ENCODE peak calls at places on chromosome 6, in eight cellular contexts. K, W, H, T, A, L, X and M are unnamed samples.

GRCh38 chr6:125262026-125263013 is 39.4 kb downstream of the HDDC2 start:
- DNase-seq in T (no peak), H (no peak), A (no peak), W (no peak), L (no peak), K (no peak), X (no peak), M (no peak)

GRCh38 chr6:11645016-11645415 is 107.5 kb downstream of the TMEM170B start:
- DNase-seq in T (no peak), L (no peak), H (no peak), X (no peak), W (no peak), K (no peak), A (no peak), M (no peak)

GRCh38 chr6:27547157-27548075 is 74.5 kb upstream of the ZNF184 start:
- DNase-seq in X (peak), H (no peak), W (no peak), T (no peak), K (no peak), A (no peak), L (no peak), M (no peak)

GRCh38 chr6:1110164-1110563 is 201.7 kb upstream of the FOXQ1 start:
- DNase-seq in K (no peak), T (no peak), A (no peak), L (no peak), H (no peak), W (no peak), X (peak), M (no peak)

GRCh38 chr6:131443514-131443913 is 129.5 kb upstream of the ARG1 start:
- DNase-seq in W (no peak), T (no peak), A (no peak), H (no peak), K (no peak), L (no peak), X (no peak), M (no peak)

GRCh38 chr6:89690944-89691324 is 52.4 kb upstream of the LYRM2 start:
- DNase-seq in L (no peak), T (no peak), K (no peak), W (no peak), X (no peak), H (no peak), A (no peak), M (no peak)

GRCh38 chr6:136967874-136968752 is 46.0 kb downstream of the SLC35D3 start:
- DNase-seq in H (peak), K (peak), X (peak), A (peak), L (peak), W (peak), T (no peak), M (peak)

GRCh38 chr6:130848945-130849344 is 21.7 kb downstream of the SMLR1 start:
- DNase-seq in W (no peak), T (no peak), A (no peak), K (no peak), L (no peak), H (no peak), X (no peak), M (no peak)

GRCh38 chr6:160055378-160055777 is 66.2 kb upstream of the SLC22A1 start:
- DNase-seq in K (no peak), W (no peak), X (no peak), T (no peak), A (no peak), L (peak), H (no peak), M (no peak)

GRCh38 chr6:145860562-145860961 is 46.0 kb upstream of the FBXO30 start:
- DNase-seq in W (no peak), K (no peak), X (no peak), L (no peak), T (no peak), A (no peak), H (no peak), M (no peak)

GRCh38 chr6:17470953-17471335 is 77.5 kb downstream of the CAP2 start:
- DNase-seq in A (no peak), X (no peak), W (no peak), T (no peak), H (no peak), K (no peak), L (no peak), M (peak)

GRCh38 chr6:17473554-17473953 is 80.2 kb downstream of the CAP2 start:
- DNase-seq in X (no peak), W (peak), L (no peak), A (no peak), T (no peak), K (no peak), H (no peak), M (no peak)

GRCh38 chr6:17469006-17469972 is 75.9 kb downstream of the CAP2 start:
- DNase-seq in T (no peak), K (no peak), L (no peak), X (no peak), H (no peak), A (no peak), W (no peak), M (no peak)

GRCh38 chr6:17472653-17473183 is 79.3 kb downstream of the CAP2 start:
- DNase-seq in H (no peak), X (no peak), K (no peak), W (no peak), L (no peak), A (no peak), T (no peak), M (no peak)

DNA sequence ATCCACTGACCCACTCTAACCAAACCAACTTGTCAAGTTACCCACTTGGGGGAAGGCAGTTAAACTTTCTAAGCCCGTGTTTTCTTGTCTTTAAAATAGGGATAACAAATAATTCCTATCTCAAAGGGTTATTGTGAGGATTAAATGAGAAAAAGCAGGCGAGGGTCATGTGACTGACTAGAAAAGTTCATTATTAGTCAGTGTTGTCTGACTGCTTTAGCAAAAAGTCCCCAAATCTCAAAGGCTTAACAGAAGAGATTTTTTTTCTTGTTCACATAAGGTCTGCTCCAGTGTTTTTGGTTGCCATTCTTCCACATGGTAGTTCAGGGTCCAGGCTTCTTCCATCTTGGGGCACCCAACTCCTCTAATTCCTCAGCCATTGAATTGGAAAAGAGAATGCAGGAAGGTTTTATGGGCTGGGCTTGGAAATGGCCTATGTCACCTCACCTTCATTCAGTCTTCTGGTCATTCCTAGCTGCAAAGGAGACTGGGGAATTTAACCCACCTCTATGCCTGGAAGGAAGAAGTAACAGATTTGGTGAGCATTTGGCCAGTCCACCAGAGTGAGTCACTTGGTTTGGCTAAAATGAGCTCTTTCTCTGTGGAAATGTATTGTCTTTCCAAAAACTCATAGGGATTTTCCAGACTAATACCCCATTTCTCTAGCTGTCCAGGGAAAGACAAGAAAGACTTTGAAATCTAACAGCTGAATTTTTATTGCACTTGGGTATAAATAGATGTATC is 77.0 kb downstream of the CAP2 start:
- DNase-seq in T (no peak), W (no peak), L (no peak), H (no peak), K (no peak), A (no peak), X (no peak), M (peak)
- H3K4me3 ChIP-seq in T (no peak), W (no peak), L (no peak), H (no peak), K (no peak), A (no peak), X (no peak), M (no peak)

GRCh38 chr6:151254451-151255081 is 14.8 kb downstream of the AKAP12 start:
- DNase-seq in W (no peak), H (no peak), A (peak), X (no peak), L (no peak), K (no peak), T (no peak), M (no peak)
- H3K27ac ChIP-seq in W (no peak), H (peak), A (peak), X (no peak), L (no peak), K (peak), T (no peak), M (peak)

GRCh38 chr6:128438311-128438916 is 82.0 kb downstream of the PTPRK start:
- DNase-seq in K (no peak), X (no peak), H (no peak), W (peak), L (no peak), T (no peak), A (no peak), M (peak)

GRCh38 chr6:128443553-128443952 is 76.8 kb downstream of the PTPRK start:
- DNase-seq in K (no peak), A (no peak), H (peak), X (no peak), W (no peak), T (no peak), L (no peak), M (no peak)

GRCh38 chr6:128432394-128432793 is 88.0 kb downstream of the PTPRK start:
- DNase-seq in L (no peak), K (no peak), H (no peak), A (no peak), W (no peak), X (no peak), T (no peak), M (no peak)

DNA sequence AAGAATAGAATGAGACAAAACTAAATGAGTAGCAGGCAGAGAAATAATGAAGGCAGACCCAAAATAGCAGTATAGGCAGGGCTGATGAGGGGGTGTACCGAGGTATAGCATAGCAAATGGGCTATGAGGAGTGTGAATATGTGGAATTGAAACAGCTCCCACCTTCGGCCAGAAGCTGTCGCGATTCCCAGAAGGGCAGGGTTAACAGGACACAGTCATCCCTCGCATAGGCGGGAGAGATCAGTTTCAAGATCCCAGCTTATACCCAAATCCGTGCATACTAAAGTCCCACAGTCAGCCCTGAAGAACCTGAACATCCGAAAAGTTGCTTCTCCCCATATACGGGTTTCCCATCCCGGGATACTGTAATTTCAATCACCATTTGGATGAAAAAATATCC is 82.7 kb downstream of the PTPRK start:
- DNase-seq in H (no peak), A (no peak), K (no peak), X (no peak), T (no peak), W (no peak), L (no peak), M (no peak)
- TF ChIP-seq POLR2A in H (no peak), A (no peak), K (no peak), X (no peak), T (no peak), W (no peak), L (no peak), M (no peak)

GRCh38 chr6:158244373-158244772 is 67.9 kb upstream of the TULP4 start:
- DNase-seq in T (no peak), A (no peak), X (no peak), W (no peak), H (no peak), L (no peak), K (no peak), M (no peak)
- H3K4me3 ChIP-seq in T (no peak), A (no peak), X (no peak), W (no peak), H (no peak), L (no peak), K (no peak), M (no peak)

DNA sequence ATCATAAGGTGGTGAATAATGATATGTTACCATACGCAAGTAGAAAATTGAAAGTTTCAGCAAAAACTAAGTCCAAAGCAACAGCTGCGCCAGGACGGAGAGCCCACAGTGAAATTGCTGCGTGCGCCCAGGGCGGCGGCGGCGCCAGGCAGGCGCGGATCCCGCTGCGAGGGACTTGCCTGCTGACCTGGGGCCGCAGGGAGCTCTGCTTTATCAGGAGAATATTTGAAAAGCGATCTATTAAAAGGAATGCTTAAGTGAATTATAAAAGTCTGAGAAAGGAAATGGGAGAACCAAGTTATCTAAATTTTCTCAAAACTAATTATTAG is 85.4 kb downstream of the THBS2 start:
- DNase-seq in K (no peak), W (peak), H (peak), L (no peak), X (no peak), A (no peak), T (no peak), M (no peak)
- H3K27ac ChIP-seq in K (no peak), W (peak), H (no peak), L (peak), X (no peak), A (no peak), T (no peak), M (no peak)